ENCODE peak calls at places on chromosomes 12 and 14, in six cellular contexts. Z is A549, N is retinal pigment epithelial cell, I is coronary artery, P is transverse colon, S is endodermal cell. X is an unnamed sample.

GRCh38 chr14:90500665-90501370 is 104.0 kb downstream of the CALM1 start:
- DNase-seq in I (peak; percentile 65), N (no peak), S (no peak), P (no peak), Z (no peak), X (no peak)

GRCh38 chr12:47825239-47825639 is 5.5 kb upstream of the HDAC7 start:
- DNase-seq in S (no peak), Z (peak; percentile 21), N (peak; percentile 74), I (no peak), P (no peak), X (no peak)

GRCh38 chr14:90758959-90759358 is 57.3 kb downstream of the TTC7B start:
- DNase-seq in Z (no peak), I (no peak), N (no peak), P (peak; percentile 42), S (no peak), X (no peak)

GRCh38 chr12:26047401-26048226 is 77.2 kb downstream of the BHLHE41 start:
- DNase-seq in I (no peak), N (no peak), P (no peak), S (peak; percentile 83), Z (no peak), X (no peak)

GRCh38 chr12:12072064-12072760 is 1.5 kb downstream of the BCL2L14 start:
- DNase-seq in I (no peak), S (peak; percentile 78), Z (no peak), P (peak; percentile 74), N (no peak), X (no peak)

GRCh38 chr12:93577222-93577621 is 4.7 kb downstream of the SOCS2 start:
- DNase-seq in I (no peak), P (no peak), N (no peak), Z (no peak), S (no peak), X (no peak)

GRCh38 chr12:495466-495865 is 35.7 kb downstream of the B4GALNT3 start:
- DNase-seq in I (no peak), Z (no peak), S (peak; percentile 14), P (no peak), N (no peak), X (no peak)

GRCh38 chr14:78403278-78403815 is 233.2 kb downstream of the NRXN3 start:
- DNase-seq in P (no peak), Z (no peak), N (no peak), S (peak; percentile 58), I (no peak), X (peak; percentile 96)

GRCh38 chr12:131897875-131898274 is 3.5 kb downstream of the ULK1 start:
- DNase-seq in I (no peak), N (no peak), Z (no peak), S (peak; percentile 48), P (no peak), X (no peak)

GRCh38 chr12:14893471-14894250 is 8.0 kb upstream of the MGP start:
- DNase-seq in P (no peak), N (no peak), I (no peak), Z (no peak), S (no peak), X (no peak)

GRCh38 chr14:90567191-90567590 is 170.4 kb downstream of the CALM1 start:
- DNase-seq in S (no peak), I (no peak), N (no peak), Z (no peak), P (no peak), X (no peak)

GRCh38 chr12:124566181-124567034 is 1.0 kb downstream of the NCOR2 start:
- DNase-seq in N (no peak), P (peak; percentile 89), Z (peak; percentile 96), S (peak; percentile 97), I (peak; percentile 94), X (no peak)
- TF ChIP-seq CTCF in N (no peak), P (no peak), Z (no peak), S (peak; percentile 45), I (no peak), X (no peak)

GRCh38 chr14:69366761-69367160 is 31.3 kb downstream of the ERH start:
- DNase-seq in P (no peak), I (no peak), S (no peak), N (no peak), Z (no peak), X (no peak)

GRCh38 chr14:69360438-69361108 is 37.5 kb downstream of the ERH start:
- DNase-seq in P (no peak), I (no peak), N (no peak), S (no peak), Z (no peak), X (no peak)

GRCh38 chr14:69363964-69364363 is 34.1 kb downstream of the ERH start:
- DNase-seq in N (no peak), S (no peak), P (no peak), Z (no peak), I (no peak), X (no peak)

GRCh38 chr14:69366069-69366468 is 32.0 kb downstream of the ERH start:
- DNase-seq in S (no peak), I (no peak), P (no peak), Z (no peak), N (no peak), X (no peak)

GRCh38 chr14:69363055-69363454 is 35.0 kb downstream of the ERH start:
- DNase-seq in P (no peak), S (peak; percentile 87), Z (no peak), N (no peak), I (no peak), X (no peak)
- TF ChIP-seq CTCF in P (no peak), S (peak; percentile 85), Z (no peak), N (peak; percentile 56), I (peak; percentile 30), X (peak; percentile 63)

DNA sequence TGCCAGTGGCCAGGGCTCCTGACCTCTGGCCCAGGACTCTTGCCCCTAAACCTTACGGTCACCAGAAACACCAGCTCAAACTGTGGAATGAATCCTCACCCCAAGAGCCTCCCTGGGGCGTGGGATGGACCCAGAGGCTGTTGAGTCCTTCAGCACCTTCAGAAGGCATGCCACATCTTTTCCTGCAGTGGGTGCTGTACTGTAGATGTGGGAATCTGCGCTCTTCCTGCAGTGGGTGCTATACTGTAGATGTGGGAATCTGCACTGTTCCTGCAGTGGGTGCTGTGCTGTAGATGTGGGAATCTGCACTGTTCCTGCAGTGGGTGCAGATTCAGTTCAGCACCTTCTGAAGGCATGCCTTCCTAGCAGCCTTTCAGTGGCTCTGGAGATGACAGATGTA is 1.2 kb downstream of the KRT82 start:
- DNase-seq in I (no peak), P (no peak), S (no peak), N (no peak), Z (no peak), X (no peak)
- TF ChIP-seq CTCF in I (no peak), P (no peak), S (no peak), N (no peak), Z (no peak), X (peak; percentile 24)

GRCh38 chr12:102811125-102811737 is 105.8 kb downstream of the PAH start:
- DNase-seq in I (no peak), Z (peak; percentile 38), P (no peak), N (no peak), S (peak; percentile 92), X (no peak)
- TF ChIP-seq CTCF in I (no peak), Z (peak; percentile 75), P (peak; percentile 11), N (peak; percentile 76), S (peak; percentile 92), X (peak; percentile 62)

GRCh38 chr14:22658951-22659350 is 14.8 kb upstream of the OR6J1 start:
- DNase-seq in I (no peak), P (no peak), S (no peak), N (no peak), Z (no peak), X (no peak)

GRCh38 chr14:22660654-22661053 is 16.5 kb upstream of the OR6J1 start:
- DNase-seq in P (no peak), S (no peak), I (no peak), Z (no peak), N (no peak), X (no peak)

GRCh38 chr14:22656226-22656625 is 12.1 kb upstream of the OR6J1 start:
- DNase-seq in Z (no peak), S (no peak), I (peak; percentile 53), N (no peak), P (no peak), X (no peak)

GRCh38 chr14:22656945-22657711 is 13.0 kb upstream of the OR6J1 start:
- DNase-seq in Z (no peak), I (peak; percentile 67), N (peak; percentile 93), P (no peak), S (no peak), X (peak; percentile 88)

GRCh38 chr14:22657861-22658260 is 13.7 kb upstream of the OR6J1 start:
- DNase-seq in S (no peak), N (no peak), P (no peak), Z (no peak), I (no peak), X (no peak)
- TF ChIP-seq CTCF in S (peak; percentile 57), N (peak; percentile 57), P (no peak), Z (peak; percentile 60), I (no peak), X (peak; percentile 73)

GRCh38 chr12:2800046-2800570 is 5.3 kb downstream of the FKBP4 start:
- DNase-seq in Z (no peak), I (no peak), P (no peak), N (no peak), S (no peak), X (no peak)

GRCh38 chr12:2795291-2796186 is 769 bp downstream of the FKBP4 start:
- DNase-seq in P (peak; percentile 86), I (peak; percentile 83), S (peak; percentile 86), Z (peak; percentile 84), N (no peak), X (no peak)

GRCh38 chr12:2796187-2796663 is 1.5 kb downstream of the FKBP4 start:
- DNase-seq in N (no peak), S (no peak), I (no peak), Z (no peak), P (no peak), X (no peak)

GRCh38 chr12:2794736-2795289 is at the start of gene FKBP4:
- DNase-seq in I (peak; percentile 91), P (peak; percentile 95), Z (peak; percentile 91), N (no peak), S (peak; percentile 97), X (no peak)

DNA sequence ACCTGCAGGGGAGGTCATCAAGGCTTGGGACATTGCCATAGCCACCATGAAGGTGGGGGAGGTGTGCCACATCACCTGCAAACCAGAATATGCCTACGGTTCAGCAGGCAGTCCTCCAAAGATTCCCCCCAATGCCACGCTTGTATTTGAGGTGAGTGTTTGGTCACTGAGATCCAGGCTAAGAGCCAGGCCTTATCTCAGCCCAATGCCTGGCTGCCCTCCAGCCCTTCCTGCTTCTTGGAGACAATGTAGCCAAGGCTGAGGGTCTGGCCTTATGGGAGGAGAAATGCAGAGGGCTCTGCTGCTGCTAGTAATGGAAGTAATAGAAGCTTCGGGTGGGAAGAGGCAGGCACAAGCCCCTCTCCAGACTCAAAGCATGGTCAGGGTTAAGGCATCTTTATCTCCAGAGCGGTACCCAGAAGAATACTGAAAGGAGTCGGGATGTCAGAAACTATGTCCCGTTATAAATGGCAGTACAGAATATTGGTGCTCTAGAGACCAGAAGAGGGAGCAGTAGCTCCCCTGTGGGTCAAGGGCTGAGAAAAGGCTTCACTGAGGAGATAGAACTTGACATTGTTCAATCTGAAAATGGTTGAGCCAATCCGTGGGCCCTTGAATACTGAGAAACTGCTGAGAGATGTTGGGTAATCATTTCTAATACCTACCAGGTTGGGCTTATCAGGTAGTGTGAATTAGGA is 3.1 kb downstream of the FKBP4 start:
- DNase-seq in S (no peak), Z (no peak), N (no peak), I (no peak), P (no peak), X (no peak)
- TF ChIP-seq CTCF in S (peak; percentile 69), Z (peak; percentile 15), N (peak; percentile 17), I (no peak), P (no peak), X (peak; percentile 41)

X was measured in epithelial cell of proximal tubule.